ENCODE peak calls at places on chromosomes 4 and X, in six cellular contexts. C, P, G, A, Q and H are unnamed samples.

GRCh38 chr4:30901781-30902479 is 181.8 kb downstream of the PCDH7 start:
- DNase-seq in C (no peak), P (no peak), G (no peak), A (no peak), Q (no peak), H (no peak)

GRCh38 chr4:153276966-153277365 is 67.5 kb upstream of the MND1 start:
- DNase-seq in C (no peak), P (no peak), G (no peak), A (no peak), Q (no peak), H (no peak)

GRCh38 chrX:110341189-110342035 is 17.2 kb upstream of the RTL9 start:
- DNase-seq in C (peak), P (no peak), G (no peak), A (no peak), Q (peak), H (peak)

GRCh38 chr4:20284990-20285389 is 33.3 kb downstream of the SLIT2 start:
- DNase-seq in C (peak), P (no peak), G (no peak), A (no peak), Q (peak), H (peak)

GRCh38 chrX:17632942-17633341 is 104.4 kb upstream of the SCML1 start:
- DNase-seq in C (peak), P (no peak), G (peak), A (no peak), Q (peak), H (peak)

GRCh38 chr4:87073570-87074470 is 139.0 kb downstream of the AFF1 start:
- DNase-seq in C (peak), P (no peak), G (peak), A (peak), Q (no peak), H (no peak)

GRCh38 chrX:136619889-136620505 is 28.0 kb upstream of the CD40LG start:
- DNase-seq in C (no peak), P (no peak), G (no peak), A (no peak), Q (no peak), H (no peak)

GRCh38 chr4:11354531-11354930 is 74.2 kb downstream of the HS3ST1 start:
- DNase-seq in C (no peak), P (no peak), G (no peak), A (no peak), Q (no peak), H (no peak)

GRCh38 chr4:6779667-6780565 is 2.6 kb upstream of the KIAA0232 start:
- DNase-seq in C (peak), P (no peak), G (no peak), A (no peak), Q (peak), H (no peak)

GRCh38 chrX:24672701-24673190 is 21.0 kb upstream of the POLA1 start:
- DNase-seq in C (no peak), P (no peak), G (no peak), A (no peak), Q (no peak), H (no peak)

GRCh38 chr4:106594291-106594952 is 225.8 kb upstream of the GIMD1 start:
- DNase-seq in C (no peak), P (no peak), G (no peak), A (no peak), Q (peak), H (peak)

GRCh38 chr4:40934671-40935070 is 184.9 kb downstream of the NSUN7 start:
- DNase-seq in C (no peak), P (no peak), G (no peak), A (no peak), Q (no peak), H (no peak)

GRCh38 chr4:150584198-150584593 is 2.2 kb downstream of the MAB21L2 start:
- DNase-seq in C (no peak), P (no peak), G (no peak), A (no peak), Q (no peak), H (no peak)